ENCODE peak calls at places on chromosomes 12 and 14, in six cellular contexts. One of them, this sample, is unnamed.

GRCh38 chr14:104431929-104432541 is 147.5 kb upstream of the C14orf180 start:
- ATAC-seq in Right ventricle myocardium inferior: no peak
- ATAC-seq in IMR-90: no peak
- ATAC-seq in left lung: no peak
- ATAC-seq in right cardiac atrium: no peak
- ATAC-seq in heart right ventricle: no peak
- ATAC-seq in this sample: no peak

GRCh38 chr14:101047326-101047725 is 143.8 kb upstream of the RTL1 start:
- ATAC-seq in Right ventricle myocardium inferior: no peak
- ATAC-seq in IMR-90: no peak
- ATAC-seq in left lung: no peak
- ATAC-seq in right cardiac atrium: no peak
- ATAC-seq in heart right ventricle: no peak
- ATAC-seq in this sample: no peak

GRCh38 chr12:121514184-121514742 is 66.6 kb downstream of the KDM2B start:
- ATAC-seq in Right ventricle myocardium inferior: no peak
- ATAC-seq in IMR-90: no peak
- ATAC-seq in left lung: no peak
- ATAC-seq in right cardiac atrium: no peak
- ATAC-seq in heart right ventricle: no peak
- ATAC-seq in this sample: no peak

GRCh38 chr12:1670244-1670814 is 20.5 kb upstream of the ADIPOR2 start:
- ATAC-seq in Right ventricle myocardium inferior: no peak
- ATAC-seq in IMR-90: no peak
- ATAC-seq in left lung: no peak
- ATAC-seq in right cardiac atrium: peak
- ATAC-seq in heart right ventricle: no peak
- ATAC-seq in this sample: no peak

GRCh38 chr14:85701763-85702162 is 171.8 kb downstream of the FLRT2 start:
- ATAC-seq in Right ventricle myocardium inferior: no peak
- ATAC-seq in IMR-90: no peak
- ATAC-seq in left lung: no peak
- ATAC-seq in right cardiac atrium: no peak
- ATAC-seq in heart right ventricle: no peak
- ATAC-seq in this sample: no peak

GRCh38 chr12:109258607-109259544 is 50.2 kb downstream of the FOXN4 start:
- ATAC-seq in Right ventricle myocardium inferior: no peak
- ATAC-seq in IMR-90: no peak
- ATAC-seq in left lung: no peak
- ATAC-seq in right cardiac atrium: no peak
- ATAC-seq in heart right ventricle: no peak
- ATAC-seq in this sample: no peak

GRCh38 chr14:33229269-33229924 is 290.7 kb downstream of the NPAS3 start:
- ATAC-seq in Right ventricle myocardium inferior: no peak
- ATAC-seq in IMR-90: no peak
- ATAC-seq in left lung: no peak
- ATAC-seq in right cardiac atrium: no peak
- ATAC-seq in heart right ventricle: no peak
- ATAC-seq in this sample: no peak

GRCh38 chr12:95002754-95003153 is 743 bp downstream of the NDUFA12 start:
- ATAC-seq in Right ventricle myocardium inferior: no peak
- ATAC-seq in IMR-90: no peak
- ATAC-seq in left lung: no peak
- ATAC-seq in right cardiac atrium: no peak
- ATAC-seq in heart right ventricle: no peak
- ATAC-seq in this sample: no peak

GRCh38 chr12:121576851-121577391 is 3.9 kb downstream of the KDM2B start:
- ATAC-seq in Right ventricle myocardium inferior: no peak
- ATAC-seq in IMR-90: peak
- ATAC-seq in left lung: no peak
- ATAC-seq in right cardiac atrium: peak
- ATAC-seq in heart right ventricle: no peak
- ATAC-seq in this sample: no peak

GRCh38 chr14:68884031-68885030 is 91.5 kb upstream of the ZFP36L1 start:
- ATAC-seq in Right ventricle myocardium inferior: peak
- ATAC-seq in IMR-90: peak
- ATAC-seq in left lung: peak
- ATAC-seq in right cardiac atrium: peak
- ATAC-seq in heart right ventricle: peak
- ATAC-seq in this sample: peak

GRCh38 chr12:101939306-101939705 is 61.9 kb downstream of the DRAM1 start:
- ATAC-seq in Right ventricle myocardium inferior: peak
- ATAC-seq in IMR-90: no peak
- ATAC-seq in left lung: no peak
- ATAC-seq in right cardiac atrium: peak
- ATAC-seq in heart right ventricle: no peak
- ATAC-seq in this sample: peak

GRCh38 chr12:114665411-114666181 is 18.4 kb downstream of the TBX3 start:
- ATAC-seq in Right ventricle myocardium inferior: no peak
- ATAC-seq in IMR-90: no peak
- ATAC-seq in left lung: no peak
- ATAC-seq in right cardiac atrium: no peak
- ATAC-seq in heart right ventricle: no peak
- ATAC-seq in this sample: no peak

GRCh38 chr12:39897315-39897714 is 208.6 kb downstream of the SLC2A13 start:
- ATAC-seq in Right ventricle myocardium inferior: no peak
- ATAC-seq in IMR-90: no peak
- ATAC-seq in left lung: no peak
- ATAC-seq in right cardiac atrium: no peak
- ATAC-seq in heart right ventricle: no peak
- ATAC-seq in this sample: no peak